ENCODE peak calls at places on chromosomes 5 and 9, in ten cellular contexts. V is ELF-1, A is ACHN, M is occipital lobe, D is amniotic stem cell, B is mesendoderm, Q is H4, X is LoVo, U is GM04503, T is dermis blood vessel endothelial cell. Y is an unnamed sample.

GRCh38 chr9:36820392-36820861 is 213.6 kb downstream of the PAX5 start:
- DNase-seq in U (no peak), D (no peak), M (no peak), T (no peak), B (no peak), V (peak), A (no peak), X (no peak), Q (no peak), Y (no peak)

GRCh38 chr9:126604059-126604685 is 9.6 kb upstream of the LMX1B start:
- DNase-seq in D (no peak), M (no peak), Q (no peak), B (no peak), U (no peak), A (no peak), T (no peak), X (no peak), V (no peak), Y (no peak)

GRCh38 chr5:11346336-11346735 is 557.9 kb downstream of the CTNND2 start:
- DNase-seq in V (peak), X (no peak), Q (no peak), U (no peak), T (no peak), D (no peak), M (no peak), B (peak), A (no peak), Y (no peak)

GRCh38 chr9:127229691-127230417 is 34.7 kb upstream of the GARNL3 start:
- DNase-seq in B (no peak), D (no peak), T (no peak), A (no peak), M (no peak), X (no peak), V (no peak), Q (no peak), U (no peak), Y (no peak)

GRCh38 chr9:110432253-110432652 is 94.6 kb upstream of the TXNDC8 start:
- DNase-seq in T (no peak), M (no peak), U (no peak), D (no peak), A (no peak), X (no peak), Q (no peak), V (no peak), B (no peak), Y (no peak)

GRCh38 chr9:98818764-98819163 is 11.3 kb downstream of the GALNT12 start:
- DNase-seq in Q (no peak), T (no peak), V (no peak), B (no peak), D (no peak), A (no peak), M (no peak), U (no peak), X (no peak), Y (no peak)

GRCh38 chr5:123088031-123088805 is 823 bp upstream of the PRDM6 start:
- DNase-seq in V (peak), B (peak), X (no peak), M (no peak), T (no peak), U (no peak), D (no peak), Q (no peak), A (no peak), Y (no peak)

GRCh38 chr5:5933651-5934050 is 444.7 kb downstream of the MED10 start:
- DNase-seq in T (no peak), Q (no peak), U (no peak), B (peak), D (no peak), M (no peak), V (peak), X (no peak), A (no peak), Y (no peak)

GRCh38 chr5:141942185-141942857 is 15.7 kb downstream of the PCDH12 start:
- DNase-seq in V (no peak), X (no peak), T (no peak), U (no peak), B (no peak), Q (no peak), M (no peak), A (no peak), D (no peak), Y (no peak)

GRCh38 chr9:112037281-112038016 is 137.6 kb downstream of the SUSD1 start:
- DNase-seq in V (no peak), T (no peak), A (no peak), D (peak), M (no peak), X (no peak), U (peak), B (no peak), Q (peak), Y (no peak)

GRCh38 chr9:588952-589351 is 252.5 kb upstream of the DMRT1 start:
- DNase-seq in A (no peak), B (no peak), M (no peak), V (no peak), U (no peak), D (no peak), Q (no peak), T (no peak), X (no peak), Y (no peak)

GRCh38 chr9:25003686-25004085 is 458.0 kb upstream of the IZUMO3 start:
- DNase-seq in V (peak), U (no peak), A (no peak), X (no peak), Q (no peak), M (no peak), D (no peak), B (peak), T (no peak), Y (no peak)

GRCh38 chr5:139178948-139179347 is 19.2 kb downstream of the SIL1 start:
- DNase-seq in A (no peak), D (no peak), T (peak), B (peak), V (peak), X (no peak), Q (no peak), M (no peak), U (no peak), Y (peak)

GRCh38 chr5:159737263-159737662 is 179.0 kb upstream of the ADRA1B start:
- DNase-seq in Q (no peak), U (no peak), D (no peak), M (no peak), X (no peak), T (no peak), B (peak), A (no peak), V (no peak), Y (no peak)

GRCh38 chr9:107944387-107944786 is 454.8 kb upstream of the KLF4 start:
- DNase-seq in U (no peak), Q (no peak), M (no peak), B (no peak), T (no peak), D (no peak), A (no peak), V (no peak), X (no peak), Y (no peak)

GRCh38 chr5:181044093-181044599 is 4.1 kb downstream of the BTNL9 start:
- DNase-seq in M (no peak), U (no peak), X (no peak), A (no peak), T (no peak), B (no peak), V (no peak), Q (no peak), D (no peak), Y (no peak)

GRCh38 chr5:79785983-79786382 is 96.3 kb downstream of the CMYA5 start:
- DNase-seq in T (no peak), D (no peak), M (no peak), A (peak), Q (no peak), U (no peak), V (no peak), X (no peak), B (no peak), Y (no peak)

GRCh38 chr5:112918679-112919078 is 3.3 kb downstream of the REEP5 start:
- DNase-seq in U (no peak), V (no peak), A (peak), Q (no peak), B (no peak), T (no peak), M (no peak), D (no peak), X (no peak), Y (no peak)

GRCh38 chr9:88721528-88722279 is 186.7 kb downstream of the NXNL2 start:
- DNase-seq in D (no peak), Q (no peak), V (no peak), M (no peak), U (no peak), B (no peak), T (no peak), A (no peak), X (no peak), Y (no peak)

GRCh38 chr9:26477963-26478362 is 414.6 kb downstream of the CAAP1 start:
- DNase-seq in B (no peak), M (no peak), A (no peak), Q (no peak), X (no peak), D (no peak), T (no peak), U (no peak), V (no peak), Y (no peak)

GRCh38 chr5:130135506-130135905 is 231.2 kb downstream of the CHSY3 start:
- DNase-seq in M (no peak), X (no peak), A (peak), Q (peak), V (no peak), T (peak), B (no peak), U (peak), D (peak), Y (no peak)

GRCh38 chr5:68924490-68925145 is 169.2 kb upstream of the SLC30A5 start:
- DNase-seq in B (no peak), X (no peak), V (no peak), A (no peak), T (no peak), D (peak), Q (peak), U (peak), M (no peak), Y (no peak)

GRCh38 chr5:158995694-158996173 is 104.0 kb downstream of the EBF1 start:
- DNase-seq in M (no peak), U (no peak), B (no peak), D (no peak), T (no peak), X (no peak), A (no peak), Q (peak), V (no peak), Y (no peak)

GRCh38 chr5:175288048-175288621 is 155.8 kb downstream of the DRD1 start:
- DNase-seq in M (peak), Q (peak), A (peak), T (no peak), V (peak), X (peak), B (peak), U (peak), D (no peak), Y (peak)

GRCh38 chr9:114029311-114030170 is 48.6 kb downstream of the AMBP start:
- DNase-seq in M (no peak), U (no peak), A (no peak), D (no peak), T (peak), B (no peak), Q (no peak), V (no peak), X (no peak), Y (no peak)

GRCh38 chr5:153671653-153672346 is 181.3 kb downstream of the GRIA1 start:
- DNase-seq in U (no peak), Q (no peak), X (no peak), M (no peak), V (no peak), T (peak), B (no peak), D (no peak), A (no peak), Y (no peak)

GRCh38 chr9:110148384-110148783 is 59.6 kb downstream of the C9orf152 start:
- DNase-seq in Q (no peak), B (no peak), U (no peak), M (no peak), X (no peak), D (no peak), T (no peak), A (no peak), V (no peak), Y (no peak)

GRCh38 chr9:27365977-27366376 is 69.0 kb upstream of the EQTN start:
- DNase-seq in A (no peak), D (no peak), Q (peak), V (no peak), M (no peak), T (no peak), U (no peak), B (no peak), X (peak), Y (no peak)

GRCh38 chr9:88741335-88741734 is 206.4 kb downstream of the NXNL2 start:
- DNase-seq in V (peak), X (peak), T (peak), U (no peak), B (peak), M (no peak), A (peak), Q (no peak), D (no peak), Y (no peak)

GRCh38 chr5:166369326-166369725 is 1922.1 kb upstream of the WWC1 start:
- DNase-seq in A (no peak), Q (peak), U (no peak), D (no peak), V (peak), T (no peak), B (no peak), X (no peak), M (no peak), Y (no peak)

GRCh38 chr9:90555351-90556057 is 87.1 kb downstream of the DIRAS2 start:
- DNase-seq in T (no peak), M (no peak), Q (no peak), V (no peak), D (no peak), X (no peak), A (no peak), U (no peak), B (no peak), Y (no peak)

GRCh38 chr5:16812911-16813310 is 123.2 kb downstream of the MYO10 start:
- DNase-seq in X (peak), M (no peak), U (no peak), T (no peak), Q (peak), V (no peak), A (no peak), D (no peak), B (peak), Y (peak)

GRCh38 chr5:56837956-56838355 is 22.6 kb downstream of the MAP3K1 start:
- DNase-seq in V (no peak), U (no peak), Q (no peak), T (no peak), D (no peak), M (no peak), X (no peak), B (no peak), A (no peak), Y (no peak)

GRCh38 chr9:128136816-128137793 is 9.6 kb upstream of the PTGES2 start:
- DNase-seq in X (peak), V (no peak), B (no peak), M (no peak), A (peak), Q (no peak), T (no peak), D (no peak), U (peak), Y (peak)

GRCh38 chr9:127543221-127543620 is 68.9 kb upstream of the STXBP1 start:
- DNase-seq in Q (no peak), A (no peak), X (no peak), V (no peak), B (no peak), D (no peak), M (no peak), U (no peak), T (no peak), Y (no peak)

GRCh38 chr5:9105851-9106250 is 440.0 kb downstream of the SEMA5A start:
- DNase-seq in B (peak), T (no peak), D (peak), A (no peak), V (no peak), Q (no peak), M (no peak), U (no peak), X (no peak), Y (no peak)

Y was measured in PC-9.